ENCODE peak calls at places on chromosomes 1 and 21, in four cellular contexts. C, O, U and J are unnamed samples.
A peak's percentile ranks its signal among the peaks of the same experiment; 100 is the strongest.

GRCh38 chr1:119554188-119554587 is 47.2 kb downstream of the HSD3B1 start:
- DNase-seq in C (peak; percentile 82), O (peak; percentile 19), U (no peak), J (peak; percentile 94)

GRCh38 chr1:27646676-27647075 is 11.7 kb upstream of the FGR start:
- DNase-seq in C (no peak), O (no peak), U (no peak), J (no peak)

GRCh38 chr1:115507256-115507589 is 134.5 kb upstream of the VANGL1 start:
- DNase-seq in C (peak; percentile 63), O (peak; percentile 23), U (no peak), J (peak; percentile 13)

GRCh38 chr1:243970077-243970476 is 81.0 kb upstream of the ZBTB18 start:
- DNase-seq in C (no peak), O (no peak), U (no peak), J (peak; percentile 23)

GRCh38 chr1:96834986-96835385 is 113.4 kb downstream of the PTBP2 start:
- DNase-seq in C (no peak), O (no peak), U (no peak), J (peak; percentile 26)

GRCh38 chr1:48817505-48818114 is 40.9 kb upstream of the BEND5 start:
- DNase-seq in C (peak; percentile 31), O (peak; percentile 16), U (no peak), J (no peak)

GRCh38 chr1:203281033-203281432 is 24.3 kb upstream of the BTG2 start:
- DNase-seq in C (peak; percentile 24), O (no peak), U (no peak), J (no peak)

GRCh38 chr1:221777434-221778072 is 35.7 kb upstream of the DUSP10 start:
- DNase-seq in C (no peak), O (no peak), U (peak; percentile 99), J (no peak)

GRCh38 chr1:9438431-9439073 is 100.7 kb upstream of the SLC25A33 start:
- DNase-seq in C (peak; percentile 93), O (no peak), U (no peak), J (peak; percentile 95)

GRCh38 chr1:40926441-40926840 is 53.1 kb upstream of the CTPS1 start:
- DNase-seq in C (no peak), O (no peak), U (no peak), J (no peak)
- TF ChIP-seq FOS in C (no peak), O (no peak), U (no peak), J (no peak)

DNA sequence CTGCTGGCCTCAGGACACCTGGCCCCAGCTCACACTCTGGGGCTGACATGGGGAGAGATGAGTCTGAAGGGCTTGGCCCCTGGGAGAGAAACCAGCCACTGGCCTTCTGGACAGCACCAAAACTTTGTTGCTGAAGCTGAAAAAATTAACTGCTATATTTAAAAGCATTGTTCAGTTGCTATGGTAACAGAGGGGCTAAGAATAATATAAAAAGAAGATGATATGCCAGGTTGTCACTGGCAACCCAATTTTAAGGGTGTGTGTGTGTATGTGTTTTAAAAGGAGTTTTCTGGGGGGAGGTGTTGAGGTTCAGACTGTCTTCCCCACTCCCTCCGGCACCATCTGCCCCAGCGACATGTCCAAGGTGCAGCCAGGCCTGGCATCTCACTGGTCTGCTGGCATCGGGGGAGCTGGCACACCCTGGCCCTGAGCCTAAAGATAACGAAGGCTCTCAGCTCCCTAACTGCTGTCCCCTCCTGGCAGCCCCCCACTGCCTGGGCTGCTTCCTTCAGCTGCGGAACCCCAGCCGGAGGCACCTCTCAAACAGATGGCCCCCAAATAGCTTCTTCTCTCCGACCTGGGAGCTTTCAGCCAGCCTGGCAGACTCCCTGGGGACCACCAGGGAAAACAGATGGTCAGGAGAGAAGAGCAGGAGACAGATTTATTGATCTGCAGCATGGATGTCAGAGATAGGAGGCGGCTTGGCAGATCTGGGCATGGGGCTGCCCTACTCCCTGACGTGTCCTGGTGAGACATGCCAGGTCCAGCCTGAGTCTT is 203.9 kb downstream of the HIVEP3 start:
- DNase-seq in C (no peak), O (no peak), U (no peak), J (no peak)
- H3K9ac ChIP-seq in C (no peak overlapping the region), O (no peak overlapping the region), U (no peak overlapping the region), J (peak overlapping the region; percentile 27)

GRCh38 chr1:42927920-42928505 is 30.7 kb downstream of the SLC2A1 start:
- DNase-seq in C (no peak), O (no peak), U (no peak), J (no peak)
- TF ChIP-seq FOS in C (no peak), O (no peak), U (no peak), J (no peak)

GRCh38 chr1:47179023-47179987 is 10.5 kb downstream of the PDZK1IP1 start:
- DNase-seq in C (peak; percentile 91), O (peak; percentile 99), U (peak; percentile 60), J (peak; percentile 91)

GRCh38 chr1:47178665-47179022 is 11.2 kb downstream of the PDZK1IP1 start:
- DNase-seq in C (no peak), O (peak; percentile 8), U (no peak), J (no peak)

GRCh38 chr1:47179988-47180563 is 9.8 kb downstream of the PDZK1IP1 start:
- DNase-seq in C (no peak), O (peak; percentile 72), U (no peak), J (no peak)

GRCh38 chr1:47180603-47181094 is 9.2 kb downstream of the PDZK1IP1 start:
- DNase-seq in C (no peak), O (peak; percentile 84), U (no peak), J (no peak)

GRCh38 chr1:47178020-47178419 is 11.8 kb downstream of the PDZK1IP1 start:
- DNase-seq in C (no peak), O (no peak), U (no peak), J (no peak)
- H3K9ac ChIP-seq in C (no peak overlapping the region), O (no peak overlapping the region), U (no peak overlapping the region), J (no peak overlapping the region)

GRCh38 chr1:18144921-18145699 is 37.5 kb downstream of the IGSF21 start:
- DNase-seq in C (no peak), O (no peak), U (no peak), J (no peak)
- TF ChIP-seq FOS in C (no peak), O (no peak), U (no peak), J (no peak)

GRCh38 chr21:15058718-15059316 is 6.0 kb downstream of the NRIP1 start:
- DNase-seq in C (peak; percentile 68), O (peak; percentile 66), U (no peak), J (peak; percentile 36)
- H3K9ac ChIP-seq in C (peak overlapping the region; percentile 72), O (peak overlapping the region; percentile 43), U (peak overlapping the region; percentile 56), J (no peak overlapping the region)

GRCh38 chr1:150332651-150333290 is 11.4 kb downstream of the PRPF3 start:
- DNase-seq in C (no peak), O (no peak), U (no peak), J (no peak)
- TF ChIP-seq FOS in C (no peak), O (no peak), U (no peak), J (no peak)

DNA sequence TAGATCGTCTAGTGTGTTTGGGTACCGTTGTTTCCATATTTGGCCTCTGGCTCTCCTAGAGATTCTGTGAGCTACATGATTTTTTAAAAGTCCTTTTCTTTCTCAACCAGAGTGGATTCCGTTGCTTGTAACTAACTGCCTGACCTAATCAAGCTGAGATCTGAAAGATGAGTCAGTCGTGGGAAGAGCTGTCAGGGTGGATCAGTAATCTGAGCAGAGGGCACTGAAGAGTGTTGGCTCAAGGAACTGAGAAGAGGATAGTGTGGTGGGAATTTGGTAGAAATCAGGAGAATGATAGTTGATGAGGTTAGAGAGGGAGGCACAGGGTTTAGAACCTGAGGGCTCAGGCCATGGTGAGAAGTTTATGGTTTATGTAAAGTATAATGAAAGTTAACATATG is 52.2 kb downstream of the TRAF5 start:
- DNase-seq in C (peak; percentile 80), O (peak; percentile 48), U (no peak), J (no peak)
- H3K9ac ChIP-seq in C (no peak overlapping the region), O (no peak overlapping the region), U (no peak overlapping the region), J (no peak overlapping the region)

GRCh38 chr1:32900956-32901822 is at the start of gene TMEM54:
- DNase-seq in C (peak; percentile 15), O (peak; percentile 69), U (no peak), J (no peak)
- TF ChIP-seq FOS in C (no peak), O (no peak), U (no peak), J (no peak)

GRCh38 chr1:232571523-232571922 is 58.4 kb downstream of the SIPA1L2 start:
- DNase-seq in C (peak; percentile 35), O (peak; percentile 8), U (no peak), J (no peak)

GRCh38 chr1:232566093-232566492 is 63.8 kb downstream of the SIPA1L2 start:
- DNase-seq in C (no peak), O (no peak), U (no peak), J (peak; percentile 60)

GRCh38 chr1:232570007-232570406 is 59.9 kb downstream of the SIPA1L2 start:
- DNase-seq in C (peak; percentile 22), O (no peak), U (no peak), J (peak; percentile 38)

GRCh38 chr1:232568906-232569305 is 61.0 kb downstream of the SIPA1L2 start:
- DNase-seq in C (no peak), O (no peak), U (no peak), J (no peak)

DNA sequence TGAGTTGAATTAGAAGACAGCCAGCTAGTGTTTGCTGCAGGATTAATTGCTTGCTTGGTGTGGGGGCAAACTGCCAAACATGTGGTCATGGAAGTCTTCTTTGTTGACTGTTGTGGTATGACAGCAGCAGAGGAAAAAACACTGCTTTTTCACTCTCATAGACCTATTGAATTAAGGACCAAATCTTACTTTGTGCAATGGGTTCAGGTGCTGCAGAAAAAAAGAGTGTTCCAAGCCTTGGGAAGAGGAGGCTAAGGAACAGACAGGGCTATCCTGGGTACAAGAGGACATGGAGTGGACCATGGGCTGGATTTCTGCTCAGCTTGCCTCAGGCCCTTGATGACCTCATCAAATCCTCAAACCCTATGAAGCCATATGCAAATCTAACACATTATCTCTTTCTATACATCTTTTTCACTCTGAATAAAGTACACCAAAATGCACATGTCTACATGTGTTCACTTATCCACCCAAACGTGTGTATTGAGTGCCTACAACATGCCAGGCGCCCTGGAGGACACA is 61.5 kb downstream of the SIPA1L2 start:
- DNase-seq in C (no peak), O (no peak), U (no peak), J (no peak)
- H3K9ac ChIP-seq in C (no peak overlapping the region), O (no peak overlapping the region), U (no peak overlapping the region), J (no peak overlapping the region)